ENCODE peak calls at places on chromosomes 1 and 21, in nine cellular contexts. V is amniotic stem cell; P is Panc1; R is stimulated activated CD4-positive, alpha-beta T cell treated with anti-CD3 and anti-CD28 coated beads, Interleukin-12 subunit alpha, Interleukin-12 subunit beta, amount 100 ng/mL, for 24 hours; K is lower leg skin; Z is amygdala; H is hypothalamus; O is mucosa of gallbladder; Q is GM13976. E is an unnamed sample.

GRCh38 chr1:171740987-171741871 is 636 bp downstream of the VAMP4 start:
- DNase-seq in V (no peak), P (no peak), R (no peak), K (peak; percentile 42), Z (no peak), H (peak; percentile 46), O (peak; percentile 24), Q (peak; percentile 68), E (peak; percentile 75)

GRCh38 chr1:9718006-9718680 is 66.6 kb downstream of the PIK3CD start:
- DNase-seq in V (no peak), P (no peak), R (no peak), K (no peak), Z (no peak), H (no peak), O (no peak), Q (no peak), E (no peak)

GRCh38 chr1:226457307-226457712 is 49.4 kb upstream of the PARP1 start:
- DNase-seq in V (no peak), P (no peak), R (peak; percentile 33), K (no peak), Z (no peak), H (no peak), O (no peak), Q (no peak), E (peak; percentile 38)

GRCh38 chr1:183438060-183438459 is 19.9 kb upstream of the NMNAT2 start:
- DNase-seq in V (no peak), P (no peak), R (no peak), K (no peak), Z (no peak), H (no peak), O (no peak), Q (no peak), E (no peak)

GRCh38 chr21:14484188-14485009 is 61.7 kb downstream of the SAMSN1 start:
- DNase-seq in V (no peak), P (no peak), R (no peak), K (no peak), Z (no peak), H (no peak), O (no peak), Q (no peak), E (no peak)

GRCh38 chr1:173152585-173152984 is 54.5 kb downstream of the TNFSF4 start:
- DNase-seq in V (no peak), P (no peak), R (no peak), K (no peak), Z (no peak), H (no peak), O (no peak), Q (no peak), E (no peak)

GRCh38 chr1:30284226-30284625 is 439.2 kb downstream of the MATN1 start:
- DNase-seq in V (no peak), P (no peak), R (no peak), K (no peak), Z (no peak), H (no peak), O (no peak), Q (no peak), E (no peak)

GRCh38 chr1:227776277-227776676 is 39.2 kb upstream of the PRSS38 start:
- DNase-seq in V (peak; percentile 64), P (no peak), R (no peak), K (no peak), Z (no peak), H (no peak), O (no peak), Q (no peak), E (no peak)

GRCh38 chr1:201673912-201674311 is 135.0 kb downstream of the NAV1 start:
- DNase-seq in V (no peak), P (no peak), R (no peak), K (no peak), Z (no peak), H (no peak), O (no peak), Q (no peak), E (no peak)

GRCh38 chr1:229434005-229434640 is at the start of gene ACTA1:
- DNase-seq in V (no peak), P (no peak), R (no peak), K (no peak), Z (no peak), H (no peak), O (no peak), Q (no peak), E (no peak)

GRCh38 chr1:153288634-153289275 is 24.0 kb downstream of the PGLYRP3 start:
- DNase-seq in V (no peak), P (peak; percentile 15), R (peak; percentile 12), K (peak; percentile 39), Z (no peak), H (no peak), O (no peak), Q (peak; percentile 66), E (peak; percentile 14)

GRCh38 chr1:70043806-70044205 is 161.6 kb downstream of the LRRC40 start:
- DNase-seq in V (peak; percentile 14), P (no peak), R (no peak), K (no peak), Z (no peak), H (no peak), O (no peak), Q (no peak), E (no peak)

GRCh38 chr21:36699546-36700294 is 805 bp downstream of the SIM2 start:
- DNase-seq in V (no peak), P (no peak), R (no peak), K (no peak), Z (no peak), H (no peak), O (no peak), Q (peak; percentile 20), E (peak; percentile 59)

GRCh38 chr21:26169611-26170470 is 729 bp downstream of the APP start:
- DNase-seq in V (no peak), P (no peak), R (peak; percentile 45), K (peak; percentile 53), Z (peak; percentile 31), H (peak; percentile 79), O (peak; percentile 61), Q (peak; percentile 77), E (peak; percentile 64)

GRCh38 chr1:223401873-223402789 is 8.9 kb downstream of the CCDC185 start:
- DNase-seq in V (peak; percentile 33), P (no peak), R (no peak), K (no peak), Z (no peak), H (no peak), O (no peak), Q (no peak), E (no peak)

GRCh38 chr21:29313662-29314408 is 15.1 kb downstream of the BACH1 start:
- DNase-seq in V (no peak), P (no peak), R (no peak), K (no peak), Z (no peak), H (no peak), O (no peak), Q (no peak), E (no peak)

GRCh38 chr1:21219674-21220073 is 43.0 kb upstream of the EIF4G3 start:
- DNase-seq in V (no peak), P (no peak), R (no peak), K (no peak), Z (no peak), H (no peak), O (no peak), Q (peak; percentile 15), E (no peak)

GRCh38 chr1:108646661-108647269 is 14.1 kb downstream of the HENMT1 start:
- DNase-seq in V (no peak), P (no peak), R (peak; percentile 33), K (peak; percentile 71), Z (no peak), H (peak; percentile 36), O (peak; percentile 89), Q (no peak), E (no peak)

GRCh38 chr1:115642168-115643072 is 650 bp downstream of the VANGL1 start:
- DNase-seq in V (no peak), P (no peak), R (peak; percentile 11), K (no peak), Z (no peak), H (no peak), O (peak; percentile 41), Q (peak; percentile 75), E (peak; percentile 69)

GRCh38 chr1:156140879-156141707 is 12.3 kb upstream of the SEMA4A start:
- DNase-seq in V (no peak), P (no peak), R (peak; percentile 47), K (peak; percentile 43), Z (no peak), H (no peak), O (no peak), Q (peak; percentile 64), E (no peak)

GRCh38 chr1:19062258-19063029 is 106.0 kb upstream of the IFFO2 start:
- DNase-seq in V (no peak), P (no peak), R (no peak), K (peak; percentile 34), Z (no peak), H (no peak), O (no peak), Q (no peak), E (no peak)